ENCODE peak calls at places on chromosomes 16 and 17, in ten cellular contexts. A is fibroblast of lung, K is AG10803, P is esophagus squamous epithelium, O is tibial artery, X is tibial nerve, J is GM12865, M is PC-9, R is PC-3, W is astrocyte of the spinal cord. Y is an unnamed sample.

GRCh38 chr17:44522883-44523671 is 19.9 kb upstream of the GPATCH8 start:
- DNase-seq in A (peak), K (peak), P (no peak), O (peak), X (peak), J (peak), M (peak), R (peak), W (peak), Y (peak)

GRCh38 chr16:50538411-50539052 is 9.7 kb upstream of the NKD1 start:
- DNase-seq in A (no peak), K (no peak), P (no peak), O (no peak), X (no peak), J (no peak), M (peak), R (peak), W (no peak), Y (no peak)

GRCh38 chr16:87114832-87115231 is 202.4 kb downstream of the C16orf95 start:
- DNase-seq in A (no peak), K (no peak), P (no peak), O (no peak), X (no peak), J (no peak), M (no peak), R (no peak), W (no peak), Y (no peak)

GRCh38 chr16:7057458-7057857 is 275.2 kb upstream of the RBFOX1 start:
- DNase-seq in A (no peak), K (no peak), P (no peak), O (no peak), X (no peak), J (no peak), M (no peak), R (no peak), W (no peak), Y (no peak)

GRCh38 chr17:48630925-48631692 is 5.0 kb upstream of the HOXB9 start:
- DNase-seq in A (no peak), K (no peak), P (no peak), O (no peak), X (no peak), J (peak), M (no peak), R (no peak), W (no peak), Y (no peak)

GRCh38 chr17:40177275-40177874 is at the start of gene RAPGEFL1:
- DNase-seq in A (peak), K (peak), P (no peak), O (peak), X (peak), J (peak), M (peak), R (no peak), W (peak), Y (peak)

GRCh38 chr17:64157669-64158180 is 27.8 kb upstream of the ERN1 start:
- DNase-seq in A (no peak), K (no peak), P (no peak), O (no peak), X (no peak), J (no peak), M (no peak), R (peak), W (no peak), Y (no peak)

GRCh38 chr17:78873519-78874340 is 29.3 kb downstream of the CEP295NL start:
- DNase-seq in A (peak), K (no peak), P (no peak), O (no peak), X (peak), J (no peak), M (peak), R (peak), W (peak), Y (no peak)

GRCh38 chr17:80362428-80363119 is 52.4 kb upstream of the ENDOV start:
- DNase-seq in A (peak), K (peak), P (no peak), O (peak), X (peak), J (no peak), M (no peak), R (no peak), W (peak), Y (peak)

GRCh38 chr16:2078691-2079090 is 30.9 kb downstream of the TSC2 start:
- DNase-seq in A (no peak), K (no peak), P (no peak), O (no peak), X (no peak), J (no peak), M (no peak), R (no peak), W (no peak), Y (no peak)

GRCh38 chr16:55408656-55409055 is 70.3 kb upstream of the MMP2 start:
- DNase-seq in A (no peak), K (no peak), P (no peak), O (no peak), X (no peak), J (no peak), M (no peak), R (no peak), W (no peak), Y (no peak)

GRCh38 chr16:67548265-67549126 is 13.8 kb upstream of the CTCF start:
- DNase-seq in A (no peak), K (no peak), P (no peak), O (no peak), X (no peak), J (peak), M (no peak), R (no peak), W (no peak), Y (no peak)

GRCh38 chr16:56935201-56935600 is 3.3 kb downstream of the HERPUD1 start:
- DNase-seq in A (no peak), K (no peak), P (no peak), O (no peak), X (no peak), J (no peak), M (no peak), R (no peak), W (no peak), Y (no peak)

GRCh38 chr17:28347261-28347891 is 10.0 kb downstream of the POLDIP2 start:
- DNase-seq in A (peak), K (peak), P (no peak), O (no peak), X (no peak), J (no peak), M (peak), R (peak), W (peak), Y (peak)

GRCh38 chr17:81436294-81436849 is 41.1 kb downstream of the BAHCC1 start:
- DNase-seq in A (no peak), K (peak), P (no peak), O (no peak), X (peak), J (no peak), M (no peak), R (no peak), W (no peak), Y (no peak)

GRCh38 chr17:80847506-80848230 is 144.0 kb upstream of the CHMP6 start:
- DNase-seq in A (no peak), K (no peak), P (no peak), O (peak), X (no peak), J (no peak), M (no peak), R (no peak), W (no peak), Y (no peak)

GRCh38 chr17:7477392-7478275 is 1.8 kb downstream of the ZBTB4 start:
- DNase-seq in A (peak), K (peak), P (no peak), O (peak), X (no peak), J (no peak), M (peak), R (peak), W (peak), Y (peak)

GRCh38 chr17:81309140-81309858 is 14.2 kb upstream of the SLC38A10 start:
- DNase-seq in A (peak), K (peak), P (no peak), O (peak), X (peak), J (peak), M (peak), R (peak), W (peak), Y (peak)

GRCh38 chr17:74414510-74414909 is 17.4 kb upstream of the GPRC5C start:
- DNase-seq in A (no peak), K (no peak), P (no peak), O (no peak), X (no peak), J (no peak), M (no peak), R (no peak), W (no peak), Y (no peak)

GRCh38 chr17:64413505-64413904 is 22.8 kb upstream of the PECAM1 start:
- DNase-seq in A (no peak), K (no peak), P (no peak), O (no peak), X (no peak), J (peak), M (no peak), R (no peak), W (no peak), Y (no peak)

GRCh38 chr17:43382776-43383175 is 16.0 kb upstream of the ARL4D start:
- DNase-seq in A (no peak), K (no peak), P (no peak), O (no peak), X (no peak), J (no peak), M (no peak), R (no peak), W (no peak), Y (no peak)

GRCh38 chr16:21101631-21102420 is 48.8 kb downstream of the DNAH3 start:
- DNase-seq in A (peak), K (peak), P (no peak), O (no peak), X (no peak), J (peak), M (no peak), R (peak), W (peak), Y (peak)

GRCh38 chr17:31802502-31802901 is 56.5 kb downstream of the COPRS start:
- DNase-seq in A (no peak), K (no peak), P (no peak), O (no peak), X (no peak), J (peak), M (no peak), R (no peak), W (no peak), Y (no peak)

GRCh38 chr16:77307764-77308561 is 108.8 kb downstream of the SYCE1L start:
- DNase-seq in A (peak), K (peak), P (no peak), O (no peak), X (no peak), J (no peak), M (no peak), R (peak), W (peak), Y (peak)

GRCh38 chr16:672371-672770 is 3.1 kb upstream of the RHBDL1 start:
- DNase-seq in A (no peak), K (no peak), P (no peak), O (no peak), X (no peak), J (no peak), M (no peak), R (no peak), W (no peak), Y (no peak)

GRCh38 chr16:669666-670065 is 1.7 kb downstream of the RHOT2 start:
- DNase-seq in A (no peak), K (no peak), P (no peak), O (no peak), X (no peak), J (no peak), M (no peak), R (no peak), W (no peak), Y (no peak)

GRCh38 chr16:671353-672131 is 3.6 kb downstream of the RHOT2 start:
- DNase-seq in A (no peak), K (no peak), P (no peak), O (no peak), X (no peak), J (no peak), M (no peak), R (no peak), W (no peak), Y (no peak)

GRCh38 chr16:668519-669171 is 713 bp downstream of the RHOT2 start:
- DNase-seq in A (no peak), K (no peak), P (no peak), O (no peak), X (no peak), J (no peak), M (no peak), R (no peak), W (no peak), Y (no peak)

DNA sequence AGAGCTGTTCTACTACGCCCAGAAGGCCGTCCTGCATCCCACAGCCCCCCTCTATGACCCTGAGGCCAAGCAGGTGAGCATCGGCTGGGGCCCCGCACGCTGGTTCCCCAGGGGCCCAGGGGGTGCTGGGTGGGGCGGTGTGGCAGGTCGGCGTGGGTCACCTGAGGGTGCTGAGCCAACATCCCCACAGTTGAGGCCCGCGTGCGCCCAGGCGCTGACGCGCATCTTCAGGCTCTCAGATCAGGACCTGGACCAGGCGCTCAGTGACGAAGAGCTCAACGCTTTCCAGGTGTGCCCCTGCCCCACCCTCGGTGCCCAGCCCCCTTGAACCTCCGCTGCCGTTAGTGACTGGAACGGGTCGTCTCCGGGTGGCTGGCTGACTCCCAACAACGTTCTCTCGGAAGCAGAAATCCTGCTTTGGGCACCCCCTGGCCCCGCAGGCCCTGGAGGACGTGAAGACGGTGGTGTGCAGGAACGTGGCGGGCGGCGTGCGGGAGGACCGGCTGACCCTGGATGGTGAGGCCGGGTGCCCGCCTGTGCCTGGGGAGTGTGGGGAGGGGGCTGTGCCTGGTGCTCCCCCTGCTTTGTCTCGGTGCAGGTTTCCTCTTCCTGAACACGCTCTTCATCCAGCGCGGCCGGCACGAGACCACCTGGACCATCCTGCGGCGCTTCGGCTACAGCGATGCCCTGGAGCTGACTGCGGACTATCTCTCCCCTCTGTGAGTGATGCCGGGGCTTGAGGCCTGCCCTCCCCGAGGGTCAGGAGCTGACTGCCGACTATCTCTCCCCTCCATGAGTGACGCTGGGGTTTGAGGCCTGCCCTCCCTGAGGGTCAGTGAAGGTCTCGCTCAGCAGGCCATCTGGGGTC is 2.8 kb downstream of the RHOT2 start:
- DNase-seq in A (no peak), K (no peak), P (no peak), O (no peak), X (no peak), J (no peak), M (no peak), R (no peak), W (no peak), Y (no peak)
- H3K4me3 ChIP-seq in A (no peak), K (no peak), P (no peak), O (no peak), X (no peak), J (no peak), M (no peak), R (no peak), W (no peak), Y (no peak)

DNA sequence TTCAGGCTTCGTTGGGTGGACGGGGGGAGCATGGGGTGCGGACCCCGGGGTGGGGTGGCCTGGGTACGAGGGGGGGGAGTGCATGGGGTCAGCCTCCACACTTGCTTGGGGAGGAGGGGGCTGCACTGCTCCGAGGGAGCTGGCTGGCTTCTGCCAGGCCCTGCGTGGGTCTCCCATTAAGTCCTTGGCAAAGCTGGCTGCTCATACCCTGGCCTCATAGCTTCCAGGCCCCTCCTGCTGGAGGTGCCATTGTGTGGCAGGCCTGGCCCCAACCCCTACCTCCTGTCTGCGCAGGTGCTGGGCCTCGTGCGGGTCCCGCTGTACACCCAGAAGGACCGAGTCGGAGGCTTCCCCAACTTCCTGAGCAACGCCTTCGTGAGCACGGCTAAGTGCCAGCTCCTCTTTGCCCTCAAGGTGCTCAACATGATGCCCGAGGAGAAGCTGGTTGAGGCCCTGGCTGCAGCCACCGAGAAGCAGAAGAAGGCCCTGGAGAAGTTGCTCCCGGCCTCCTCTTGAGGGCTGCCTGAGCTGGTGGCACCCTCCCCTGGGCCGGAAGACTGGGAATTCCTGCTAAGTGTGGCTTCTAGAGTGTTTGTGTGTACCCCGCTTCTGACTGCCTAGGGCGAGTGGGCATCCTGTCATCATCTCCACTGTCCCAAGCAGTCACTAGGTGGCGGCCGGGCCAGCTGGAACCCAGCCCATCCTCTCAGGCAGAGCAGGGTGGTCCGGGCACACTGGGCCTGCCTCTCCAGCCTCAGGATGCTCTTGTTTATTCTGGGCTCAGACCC is 1.5 kb downstream of the NUDT16L1 start:
- DNase-seq in A (no peak), K (peak), P (no peak), O (peak), X (no peak), J (no peak), M (no peak), R (no peak), W (no peak), Y (peak)
- TF ChIP-seq CTCF in A (peak), K (peak), P (no peak), O (no peak), X (no peak), J (no peak), M (no peak), R (no peak), W (peak), Y (no peak)

GRCh38 chr17:21249911-21250703 is 3.1 kb downstream of the NATD1 start:
- DNase-seq in A (no peak), K (peak), P (no peak), O (no peak), X (no peak), J (no peak), M (no peak), R (no peak), W (no peak), Y (no peak)

GRCh38 chr17:21252289-21252874 is 828 bp downstream of the NATD1 start:
- DNase-seq in A (no peak), K (no peak), P (no peak), O (no peak), X (no peak), J (no peak), M (no peak), R (no peak), W (no peak), Y (no peak)

GRCh38 chr17:21249086-21249795 is 4.0 kb downstream of the NATD1 start:
- DNase-seq in A (no peak), K (no peak), P (no peak), O (no peak), X (no peak), J (no peak), M (no peak), R (no peak), W (no peak), Y (no peak)

GRCh38 chr17:21251611-21252010 is 1.6 kb downstream of the NATD1 start:
- DNase-seq in A (no peak), K (no peak), P (no peak), O (no peak), X (no peak), J (no peak), M (no peak), R (no peak), W (no peak), Y (no peak)

GRCh38 chr17:21250719-21251305 is 2.4 kb downstream of the NATD1 start:
- DNase-seq in A (no peak), K (peak), P (no peak), O (no peak), X (no peak), J (no peak), M (no peak), R (no peak), W (no peak), Y (peak)
- H3K4me3 ChIP-seq in A (no peak), K (peak), P (no peak), O (peak), X (no peak), J (no peak), M (no peak), R (no peak), W (no peak), Y (no peak)

GRCh38 chr17:9725575-9725974 is 65.8 kb downstream of the DHRS7C start:
- DNase-seq in A (peak), K (no peak), P (no peak), O (no peak), X (no peak), J (no peak), M (no peak), R (no peak), W (peak), Y (no peak)
- TF ChIP-seq CTCF in A (no peak), K (peak), P (no peak), O (no peak), X (no peak), J (no peak), M (no peak), R (no peak), W (peak), Y (no peak)

Y was measured in fibroblast of the aortic adventitia.